ENCODE peak calls at places on chromosome 14, in six cellular contexts. M, K, R, S, C and X are unnamed samples.

GRCh38 chr14:54689928-54690327 is 123.0 kb downstream of the SAMD4A start:
- DNase-seq in C (no peak), K (no peak), M (no peak), R (no peak), S (no peak), X (no peak)

GRCh38 chr14:59704054-59704453 is 127.4 kb upstream of the CCDC175 start:
- DNase-seq in C (no peak), K (no peak), M (no peak), S (no peak), R (no peak), X (no peak)

GRCh38 chr14:72699852-72700257 is 194.0 kb downstream of the DPF3 start:
- DNase-seq in C (peak; percentile 30), R (no peak), S (no peak), K (peak; percentile 4), M (peak; percentile 14), X (peak; percentile 86)

GRCh38 chr14:51774209-51774608 is 86.2 kb upstream of the GNG2 start:
- DNase-seq in R (no peak), S (no peak), C (no peak), K (no peak), M (no peak), X (peak; percentile 14)

GRCh38 chr14:50957296-50957695 is 13.0 kb upstream of the PYGL start:
- DNase-seq in C (no peak), K (no peak), R (no peak), M (peak; percentile 32), S (no peak), X (peak; percentile 73)

GRCh38 chr14:49939884-49940510 is 47.1 kb downstream of the ARF6 start:
- DNase-seq in M (no peak), C (no peak), K (no peak), S (no peak), R (no peak), X (no peak)

GRCh38 chr14:43308411-43308810 is 1198.7 kb downstream of the FSCB start:
- DNase-seq in R (no peak), M (no peak), C (no peak), K (no peak), S (no peak), X (no peak)

GRCh38 chr14:75417674-75418073 is 10.1 kb upstream of the JDP2 start:
- DNase-seq in M (no peak), C (peak; percentile 12), S (no peak), R (peak; percentile 18), K (no peak), X (peak; percentile 58)

GRCh38 chr14:20247651-20248246 is 8.7 kb downstream of the OR11H4 start:
- DNase-seq in S (no peak), C (peak; percentile 54), M (peak; percentile 57), K (no peak), R (peak; percentile 66), X (peak; percentile 36)

GRCh38 chr14:23590198-23590597 is 11.6 kb upstream of the JPH4 start:
- DNase-seq in K (no peak), R (no peak), C (no peak), M (no peak), S (no peak), X (no peak)

GRCh38 chr14:80055912-80056801 is 155.1 kb downstream of the DIO2 start:
- DNase-seq in K (peak; percentile 47), R (peak; percentile 16), M (peak; percentile 75), S (no peak), C (peak; percentile 1), X (peak; percentile 38)

GRCh38 chr14:67269338-67270060 is 28.3 kb downstream of the PALS1 start:
- DNase-seq in M (no peak), K (peak; percentile 30), R (no peak), S (no peak), C (no peak), X (no peak)

GRCh38 chr14:86057018-86057667 is 527.2 kb downstream of the FLRT2 start:
- DNase-seq in M (peak; percentile 27), R (peak; percentile 6), S (no peak), K (peak; percentile 36), C (no peak), X (peak; percentile 42)

GRCh38 chr14:22551597-22551982 is 37.4 kb downstream of the DAD1 start:
- DNase-seq in R (no peak), M (no peak), S (no peak), K (no peak), C (no peak), X (peak; percentile 49)

GRCh38 chr14:65940056-65940735 is 527.7 kb downstream of the FUT8 start:
- DNase-seq in K (no peak), C (peak; percentile 43), R (peak; percentile 35), S (no peak), M (peak; percentile 51), X (peak; percentile 44)

GRCh38 chr14:51328942-51329350 is 88.9 kb downstream of the TMX1 start:
- DNase-seq in R (no peak), C (no peak), K (no peak), M (no peak), S (no peak), X (no peak)

GRCh38 chr14:91252901-91253794 is 8.6 kb upstream of the GPR68 start:
- DNase-seq in S (no peak), M (no peak), R (no peak), K (no peak), C (peak; percentile 66), X (peak; percentile 52)

GRCh38 chr14:100362311-100362927 is 39.3 kb downstream of the SLC25A47 start:
- DNase-seq in R (no peak), S (no peak), C (no peak), K (no peak), M (no peak), X (no peak)

GRCh38 chr14:76497550-76498484 is 121.9 kb downstream of the ESRRB start:
- DNase-seq in R (no peak), K (no peak), C (peak; percentile 10), M (peak; percentile 20), S (no peak), X (peak; percentile 33)

DNA sequence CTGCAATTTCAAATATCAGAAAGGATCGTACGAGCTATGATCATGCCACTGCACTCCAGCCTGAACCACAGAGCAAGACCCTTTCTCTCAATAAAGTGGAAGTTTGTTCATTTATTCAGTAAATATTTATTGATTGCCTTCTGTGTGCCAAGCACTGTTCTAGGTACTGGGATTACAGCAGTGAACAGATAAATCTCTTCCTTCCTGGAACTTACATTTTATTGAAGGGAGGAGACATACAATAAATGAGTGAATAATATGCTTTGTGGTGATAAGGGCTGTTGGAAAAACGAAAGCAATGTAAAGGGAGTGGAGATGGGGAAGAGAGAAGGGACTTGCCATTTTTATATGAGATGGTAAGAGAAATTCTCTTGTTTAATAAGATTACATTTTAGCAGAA is 1.6 kb downstream of the GSKIP start:
- DNase-seq in S (no peak), R (no peak), C (peak; percentile 4), K (no peak), M (no peak), X (no peak)
- H3K4me3 ChIP-seq in S (peak overlapping the region; percentile 98), R (peak overlapping the region; percentile 91), C (peak overlapping the region; percentile 92), K (no peak overlapping the region), M (no peak overlapping the region), X (peak overlapping the region; percentile 89)

GRCh38 chr14:92481386-92481785 is 32.2 kb upstream of the RIN3 start:
- DNase-seq in C (no peak), R (no peak), S (no peak), M (peak; percentile 20), K (peak; percentile 19), X (peak; percentile 35)
- TF ChIP-seq CTCF in C (no peak), R (no peak), S (peak; percentile 15), M (peak; percentile 17), K (peak; percentile 33), X (no peak)

DNA sequence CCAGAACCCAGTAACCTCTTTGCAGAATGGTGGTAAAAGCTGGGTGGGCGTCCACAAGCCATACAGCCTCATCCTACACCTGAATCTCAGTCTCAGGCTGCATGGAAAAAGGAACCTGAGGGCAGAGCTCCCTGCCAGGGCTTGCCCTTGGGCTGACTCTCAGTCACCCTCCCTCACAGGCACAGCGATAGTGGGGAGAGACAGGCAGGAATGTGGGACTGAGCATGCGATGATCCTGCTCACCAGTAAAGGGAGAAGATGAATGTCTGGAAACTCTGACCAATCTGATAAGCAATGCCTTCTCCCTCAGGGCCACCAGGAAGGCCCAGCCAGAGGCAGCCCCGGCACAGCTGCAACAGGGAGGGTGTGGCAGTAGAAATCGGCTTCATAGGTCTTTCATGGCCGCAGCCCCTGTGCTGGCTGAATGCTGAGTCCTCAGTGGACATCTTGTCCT is 257.9 kb downstream of the PCNX1 start:
- DNase-seq in R (no peak), C (peak; percentile 20), M (no peak), K (no peak), S (no peak), X (peak; percentile 32)
- TF ChIP-seq MYC in R (no peak), C (no peak), M (no peak), K (no peak), S (no peak), X (no peak)

DNA sequence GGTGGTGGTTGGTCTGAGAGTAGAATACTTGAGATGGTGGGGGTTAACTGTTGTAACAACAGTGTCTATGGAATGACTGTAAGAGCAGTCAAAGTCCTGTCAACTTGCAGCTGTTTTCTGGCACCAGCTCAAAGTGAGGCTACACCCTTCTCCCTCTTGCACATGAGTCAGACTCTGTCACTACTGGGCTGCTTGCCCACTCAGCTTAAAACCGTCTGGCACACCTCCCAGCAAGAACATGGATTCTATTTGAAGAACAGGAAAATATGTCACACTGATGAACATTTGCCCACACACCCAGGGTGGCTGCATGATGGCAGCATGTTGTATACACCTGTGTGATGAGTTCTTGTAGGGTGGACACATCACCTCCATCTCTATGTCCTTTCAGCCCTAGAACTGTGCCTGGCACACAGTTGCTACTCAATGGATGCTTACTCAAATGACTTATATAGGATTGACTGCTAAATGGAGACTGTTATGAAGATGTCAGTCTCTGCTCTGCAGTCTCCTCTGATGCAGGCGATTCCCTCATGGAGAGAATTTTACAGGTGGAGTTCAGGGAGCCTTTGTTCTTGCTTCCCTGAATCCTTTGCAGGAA is 19.3 kb upstream of the SERPINA6 start:
- DNase-seq in C (no peak), R (peak; percentile 82), S (no peak), M (peak; percentile 90), K (peak; percentile 1), X (peak; percentile 22)
- H3K4me3 ChIP-seq in C (no peak overlapping the region), R (no peak overlapping the region), S (no peak overlapping the region), M (no peak overlapping the region), K (no peak overlapping the region), X (no peak overlapping the region)